ENCODE peak calls at places on chromosome 16, in nine cellular contexts. U, W, M, H, E, N, G, O and R are unnamed samples.

GRCh38 chr16:64964126-64964540 is 157.7 kb downstream of the CDH11 start:
- DNase-seq in U (no peak), W (no peak), M (no peak), H (no peak), E (no peak), N (no peak), G (no peak), O (no peak), R (no peak)

GRCh38 chr16:48501516-48502377 is 108.2 kb downstream of the N4BP1 start:
- DNase-seq in U (no peak), W (no peak), M (no peak), H (no peak), E (no peak), N (no peak), G (no peak), O (no peak), R (no peak)

GRCh38 chr16:29304251-29304900 is 102.1 kb downstream of the NPIPB11 start:
- DNase-seq in U (no peak), W (peak; percentile 10), M (no peak), H (no peak), E (no peak), N (no peak), G (no peak), O (no peak), R (no peak)

GRCh38 chr16:69520800-69521602 is 44.8 kb upstream of the NFAT5 start:
- DNase-seq in U (no peak), W (no peak), M (no peak), H (peak; percentile 29), E (no peak), N (no peak), G (no peak), O (no peak), R (no peak)

GRCh38 chr16:86404678-86405077 is 105.6 kb upstream of the FOXF1 start:
- DNase-seq in U (no peak), W (no peak), M (no peak), H (no peak), E (no peak), N (no peak), G (no peak), O (no peak), R (no peak)

GRCh38 chr16:87344931-87345631 is 27.9 kb upstream of the C16orf95 start:
- DNase-seq in U (no peak), W (no peak), M (no peak), H (no peak), E (no peak), N (peak; percentile 40), G (peak; percentile 70), O (no peak), R (peak; percentile 61)

GRCh38 chr16:4303973-4304372 is 11.9 kb upstream of the GLIS2 start:
- DNase-seq in U (no peak), W (no peak), M (no peak), H (no peak), E (no peak), N (no peak), G (no peak), O (no peak), R (no peak)

GRCh38 chr16:72222503-72222902 is 50.5 kb upstream of the PMFBP1 start:
- DNase-seq in U (no peak), W (no peak), M (no peak), H (no peak), E (no peak), N (no peak), G (no peak), O (no peak), R (no peak)

GRCh38 chr16:82507271-82507670 is 119.5 kb upstream of the CDH13 start:
- DNase-seq in U (no peak), W (no peak), M (no peak), H (no peak), E (no peak), N (no peak), G (no peak), O (no peak), R (no peak)

GRCh38 chr16:66357523-66357928 is 9.0 kb upstream of the CDH5 start:
- DNase-seq in U (peak; percentile 57), W (no peak), M (peak; percentile 65), H (no peak), E (peak; percentile 58), N (peak; percentile 55), G (peak; percentile 57), O (peak; percentile 75), R (peak; percentile 56)

GRCh38 chr16:27230562-27230991 is 27.3 kb downstream of the KDM8 start:
- DNase-seq in U (no peak), W (peak; percentile 49), M (no peak), H (no peak), E (no peak), N (peak; percentile 98), G (peak; percentile 91), O (no peak), R (no peak)

GRCh38 chr16:9123871-9124270 is 32.4 kb downstream of the HAPSTR1 start:
- DNase-seq in U (no peak), W (peak; percentile 81), M (peak; percentile 81), H (peak; percentile 36), E (peak; percentile 65), N (peak; percentile 94), G (peak; percentile 90), O (no peak), R (peak; percentile 72)

GRCh38 chr16:86157616-86158247 is 258.8 kb downstream of the IRF8 start:
- DNase-seq in U (no peak), W (no peak), M (no peak), H (no peak), E (no peak), N (no peak), G (no peak), O (no peak), R (no peak)

GRCh38 chr16:56513972-56514371 is 5.9 kb downstream of the BBS2 start:
- DNase-seq in U (no peak), W (no peak), M (peak; percentile 69), H (no peak), E (peak; percentile 56), N (peak; percentile 79), G (peak; percentile 56), O (peak; percentile 19), R (no peak)

GRCh38 chr16:86405319-86405718 is 105.0 kb upstream of the FOXF1 start:
- DNase-seq in U (no peak), W (no peak), M (no peak), H (no peak), E (no peak), N (no peak), G (no peak), O (no peak), R (no peak)

GRCh38 chr16:68492501-68493411 is 44.4 kb upstream of the SMPD3 start:
- DNase-seq in U (no peak), W (no peak), M (peak; percentile 92), H (no peak), E (no peak), N (peak; percentile 99), G (peak; percentile 72), O (no peak), R (no peak)

GRCh38 chr16:85412911-85413520 is 200.1 kb upstream of the GSE1 start:
- DNase-seq in U (no peak), W (peak; percentile 42), M (no peak), H (no peak), E (peak; percentile 9), N (no peak), G (no peak), O (no peak), R (no peak)

GRCh38 chr16:88384222-88385111 is 1.7 kb downstream of the ZNF469 start:
- DNase-seq in U (no peak), W (peak; percentile 26), M (no peak), H (no peak), E (no peak), N (no peak), G (no peak), O (no peak), R (no peak)
- H3K27me3 ChIP-seq in U (peaks cover 14% of the 10 kb centered on the region), W (no peaks in the 10 kb centered on the region), M (peaks cover 5% of the 10 kb centered on the region), H (no peaks in the 10 kb centered on the region), E (no peaks in the 10 kb centered on the region), N (peaks cover 5% of the 10 kb centered on the region), G (peaks cover 26% of the 10 kb centered on the region), O (peaks cover 65% of the 10 kb centered on the region), R (no peaks in the 10 kb centered on the region)

GRCh38 chr16:914453-914852 is 56.3 kb downstream of the LMF1 start:
- DNase-seq in U (no peak), W (no peak), M (no peak), H (no peak), E (no peak), N (peak; percentile 12), G (no peak), O (no peak), R (no peak)
- H3K27me3 ChIP-seq in U (no peaks in the 10 kb centered on the region), W (no peaks in the 10 kb centered on the region), M (no peaks in the 10 kb centered on the region), H (no peaks in the 10 kb centered on the region), E (no peaks in the 10 kb centered on the region), N (no peaks in the 10 kb centered on the region), G (no peaks in the 10 kb centered on the region), O (no peaks in the 10 kb centered on the region), R (no peaks in the 10 kb centered on the region)

GRCh38 chr16:10878328-10878643 is 1.3 kb downstream of the CIITA start:
- DNase-seq in U (no peak), W (no peak), M (no peak), H (no peak), E (no peak), N (no peak), G (no peak), O (no peak), R (no peak)

GRCh38 chr16:10876305-10876704 is 697 bp upstream of the CIITA start:
- DNase-seq in U (no peak), W (no peak), M (no peak), H (no peak), E (no peak), N (no peak), G (no peak), O (no peak), R (no peak)

GRCh38 chr16:10877472-10877946 is 507 bp downstream of the CIITA start:
- DNase-seq in U (no peak), W (no peak), M (no peak), H (peak; percentile 48), E (no peak), N (no peak), G (no peak), O (no peak), R (no peak)

GRCh38 chr16:10878644-10879498 is 1.9 kb downstream of the CIITA start:
- DNase-seq in U (no peak), W (peak; percentile 75), M (peak; percentile 59), H (peak; percentile 77), E (peak; percentile 78), N (peak; percentile 86), G (peak; percentile 67), O (peak; percentile 24), R (peak; percentile 78)

GRCh38 chr16:10876799-10877341 is at the start of gene CIITA:
- DNase-seq in U (no peak), W (peak; percentile 94), M (peak; percentile 90), H (peak; percentile 80), E (peak; percentile 82), N (peak; percentile 56), G (peak; percentile 51), O (no peak), R (peak; percentile 74)
- H3K27me3 ChIP-seq in U (no peaks in the 10 kb centered on the region), W (no peaks in the 10 kb centered on the region), M (no peaks in the 10 kb centered on the region), H (no peaks in the 10 kb centered on the region), E (no peaks in the 10 kb centered on the region), N (no peaks in the 10 kb centered on the region), G (no peaks in the 10 kb centered on the region), O (peaks cover 61% of the 10 kb centered on the region), R (no peaks in the 10 kb centered on the region)

DNA sequence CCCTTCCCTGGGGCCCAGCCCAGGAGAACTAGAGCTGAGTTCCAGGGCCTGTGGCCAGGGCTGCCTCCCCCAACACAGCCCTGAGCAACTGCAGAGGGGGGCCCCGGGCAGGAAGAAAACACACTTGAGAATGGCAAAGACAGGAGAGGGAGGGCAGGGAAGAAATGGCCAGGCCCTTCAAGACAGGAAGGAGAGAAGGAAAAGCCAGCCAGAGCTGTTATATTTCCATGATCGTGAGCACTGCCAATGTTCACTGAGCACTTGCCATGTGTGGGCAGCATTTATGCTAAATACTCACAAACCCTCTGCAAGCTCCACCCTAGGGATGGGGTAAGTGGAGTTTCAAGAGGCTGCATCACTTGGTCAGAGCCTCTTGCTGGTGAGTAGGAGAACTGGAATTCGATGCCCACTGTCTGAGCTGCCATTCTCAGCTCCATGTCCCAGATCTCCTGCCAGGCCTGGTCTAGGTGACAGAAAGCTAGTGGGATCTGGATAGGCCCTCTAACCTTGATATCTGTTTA is 224.3 kb downstream of the ZNF423 start:
- DNase-seq in U (no peak), W (no peak), M (no peak), H (no peak), E (no peak), N (no peak), G (no peak), O (no peak), R (no peak)
- H3K27me3 ChIP-seq in U (no peaks in the 10 kb centered on the region), W (no peaks in the 10 kb centered on the region), M (no peaks in the 10 kb centered on the region), H (no peaks in the 10 kb centered on the region), E (no peaks in the 10 kb centered on the region), N (no peaks in the 10 kb centered on the region), G (no peaks in the 10 kb centered on the region), O (no peaks in the 10 kb centered on the region), R (no peaks in the 10 kb centered on the region)